ENCODE peak calls at places on chromosomes 5 and 9, in five cellular contexts. N is Peyer's patch, L is ovary, J is heart left ventricle, U is IMR-90. R is an unnamed sample.

GRCh38 chr9:38393128-38393809 is 767 bp downstream of the ALDH1B1 start:
- DNase-seq in N (no peak), L (no peak), J (no peak), U (no peak), R (no peak)

GRCh38 chr9:110123364-110124095 is 84.4 kb downstream of the C9orf152 start:
- DNase-seq in N (no peak), L (no peak), J (no peak), U (peak; percentile 81), R (no peak)

GRCh38 chr5:115116001-115116400 is 53.7 kb downstream of the TRIM36 start:
- DNase-seq in N (no peak), L (no peak), J (no peak), U (no peak), R (no peak)

GRCh38 chr5:1507016-1507375 is 16.8 kb downstream of the LPCAT1 start:
- DNase-seq in N (no peak), L (peak; percentile 15), J (peak; percentile 19), U (no peak), R (no peak)

GRCh38 chr5:181211208-181211607 is 6.2 kb upstream of the TRIM7 start:
- DNase-seq in N (no peak), L (no peak), J (no peak), U (no peak), R (no peak)

GRCh38 chr5:16690243-16690839 is 73.5 kb upstream of the RETREG1 start:
- DNase-seq in N (no peak), L (no peak), J (no peak), U (peak; percentile 51), R (peak; percentile 34)

GRCh38 chr5:142012186-142012785 is 541 bp downstream of the GNPDA1 start:
- DNase-seq in N (peak; percentile 51), L (peak; percentile 51), J (peak; percentile 42), U (no peak), R (peak; percentile 34)

GRCh38 chr9:31854187-31854586 is 530.3 kb upstream of the ACO1 start:
- DNase-seq in N (no peak), L (no peak), J (no peak), U (no peak), R (no peak)

GRCh38 chr5:80695666-80696065 is 40.9 kb upstream of the DHFR start:
- DNase-seq in N (no peak), L (no peak), J (no peak), U (no peak), R (no peak)

GRCh38 chr9:89674667-89675402 is 70.0 kb downstream of the GADD45G start:
- DNase-seq in N (no peak), L (no peak), J (peak; percentile 47), U (no peak), R (no peak)

GRCh38 chr9:81138173-81138572 is 551.2 kb downstream of the TLE1 start:
- DNase-seq in N (no peak), L (no peak), J (no peak), U (no peak), R (no peak)

GRCh38 chr5:134174841-134175839 is 1.6 kb downstream of the SKP1 start:
- DNase-seq in N (no peak), L (no peak), J (no peak), U (peak; percentile 67), R (no peak)

GRCh38 chr5:111582962-111583669 is 70.8 kb upstream of the STARD4 start:
- DNase-seq in N (no peak), L (no peak), J (no peak), U (peak; percentile 89), R (no peak)

GRCh38 chr5:37197340-37198050 is 51.7 kb downstream of the CPLANE1 start:
- DNase-seq in N (no peak), L (no peak), J (no peak), U (peak; percentile 23), R (no peak)

GRCh38 chr9:130142635-130143034 is 29.6 kb upstream of the NCS1 start:
- DNase-seq in N (no peak), L (no peak), J (no peak), U (no peak), R (no peak)

GRCh38 chr5:6490693-6491092 is 42.0 kb downstream of the UBE2QL1 start:
- DNase-seq in N (no peak), L (no peak), J (no peak), U (no peak), R (no peak)

GRCh38 chr5:136205061-136205702 is 12.2 kb upstream of the SMIM32 start:
- DNase-seq in N (no peak), L (no peak), J (no peak), U (no peak), R (no peak)

GRCh38 chr9:136700309-136700708 is 12.1 kb upstream of the DIPK1B start:
- DNase-seq in N (no peak), L (no peak), J (no peak), U (peak; percentile 44), R (no peak)

GRCh38 chr5:103620851-103621547 is 58.4 kb upstream of the NUDT12 start:
- DNase-seq in N (no peak), L (no peak), J (no peak), U (no peak), R (no peak)

GRCh38 chr5:89343666-89344065 is 460.7 kb upstream of the MEF2C start:
- DNase-seq in N (peak; percentile 63), L (no peak), J (no peak), U (peak; percentile 16), R (peak; percentile 12)

GRCh38 chr9:136140966-136141365 is 22.3 kb upstream of the TMEM250 start:
- DNase-seq in N (no peak), L (no peak), J (no peak), U (peak; percentile 3), R (peak; percentile 18)

GRCh38 chr5:115241881-115242642 is 20.6 kb downstream of the PGGT1B start:
- DNase-seq in N (no peak), L (no peak), J (no peak), U (peak; percentile 34), R (no peak)

GRCh38 chr5:18333841-18334240 is 699.6 kb downstream of the TAF11L14 start:
- DNase-seq in N (no peak), L (no peak), J (no peak), U (no peak), R (no peak)

GRCh38 chr5:110716247-110717245 is 9.9 kb downstream of the TMEM232 start:
- DNase-seq in N (no peak), L (no peak), J (no peak), U (no peak), R (no peak)

GRCh38 chr5:3694819-3695218 is 99.2 kb downstream of the IRX1 start:
- DNase-seq in N (no peak), L (no peak), J (no peak), U (no peak), R (no peak)

GRCh38 chr5:170496629-170497028 is 7.2 kb upstream of the KCNIP1 start:
- DNase-seq in N (no peak), L (no peak), J (no peak), U (no peak), R (no peak)

GRCh38 chr5:88503065-88503394 is 234.4 kb upstream of the TMEM161B start:
- DNase-seq in N (no peak), L (no peak), J (no peak), U (no peak), R (no peak)

DNA sequence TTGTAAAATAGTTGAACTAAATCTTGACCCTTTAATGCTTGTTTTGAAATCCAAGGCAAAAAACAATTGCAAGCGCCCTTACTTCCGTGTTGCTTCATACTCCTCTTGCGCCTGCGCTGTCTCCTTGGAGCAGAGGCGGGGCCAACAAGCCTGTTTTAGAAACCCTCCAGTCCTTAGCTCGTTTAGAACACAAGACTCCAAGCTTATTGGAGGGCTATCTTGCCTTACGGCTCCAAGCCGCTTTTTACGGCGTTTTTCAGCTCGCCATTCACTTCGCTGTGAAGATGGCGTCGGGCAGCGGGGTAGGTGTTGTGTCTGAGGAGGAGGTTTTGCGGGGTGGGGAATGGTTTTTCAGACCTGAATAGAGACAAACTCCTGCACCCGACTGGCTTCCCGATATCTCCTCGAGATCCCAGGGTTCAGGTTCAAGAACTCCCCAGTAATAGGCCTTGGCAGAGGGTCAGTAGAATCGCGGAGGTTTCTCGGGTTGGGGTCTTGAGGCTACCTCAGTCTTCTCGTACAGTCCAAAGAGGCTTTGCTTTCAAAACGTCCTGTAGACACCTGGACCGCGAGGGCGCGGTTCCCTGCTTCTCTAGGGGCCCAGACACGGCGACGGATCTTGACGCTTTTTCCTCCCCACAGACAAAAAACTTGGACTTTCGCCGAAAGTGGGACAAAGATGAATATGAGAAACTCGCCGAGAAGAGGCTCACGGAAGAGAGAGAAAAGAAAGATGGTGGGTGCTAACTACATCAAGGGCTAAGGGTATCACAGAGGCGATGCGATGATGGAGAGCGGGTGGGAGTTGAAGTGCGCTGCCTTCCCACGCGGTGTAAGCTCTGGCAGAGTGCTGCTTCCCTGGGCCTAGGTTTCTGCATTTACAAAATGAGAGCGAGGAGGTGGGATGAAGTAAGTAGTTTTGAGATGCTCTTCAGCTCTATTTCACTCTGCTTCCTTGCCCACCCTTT is at the start of gene ZMAT2:
- DNase-seq in N (peak; percentile 94), L (peak; percentile 92), J (peak; percentile 95), U (peak; percentile 99), R (peak; percentile 98)
- TF ChIP-seq POLR2A in N (peak; percentile 75), L (peak; percentile 73), J (peak; percentile 79), U (peak; percentile 90), R (no peak)

GRCh38 chr5:143393516-143393915 is 10.0 kb downstream of the NR3C1 start:
- DNase-seq in N (no peak), L (no peak), J (no peak), U (no peak), R (no peak)

GRCh38 chr5:143395638-143396352 is 7.7 kb downstream of the NR3C1 start:
- DNase-seq in N (no peak), L (no peak), J (no peak), U (no peak), R (no peak)

GRCh38 chr5:143390258-143390657 is 13.2 kb downstream of the NR3C1 start:
- DNase-seq in N (no peak), L (no peak), J (no peak), U (no peak), R (no peak)

GRCh38 chr5:143386725-143387124 is 16.8 kb downstream of the NR3C1 start:
- DNase-seq in N (no peak), L (no peak), J (no peak), U (peak; percentile 70), R (no peak)

GRCh38 chr5:143390941-143391340 is 12.5 kb downstream of the NR3C1 start:
- DNase-seq in N (no peak), L (no peak), J (no peak), U (no peak), R (no peak)
- H3K36me3 ChIP-seq in N (no peaks in the 10 kb centered on the region), L (no peaks in the 10 kb centered on the region), J (peaks cover 16% of the 10 kb centered on the region), U (peaks cover 4% of the 10 kb centered on the region), R (no peaks in the 10 kb centered on the region)

DNA sequence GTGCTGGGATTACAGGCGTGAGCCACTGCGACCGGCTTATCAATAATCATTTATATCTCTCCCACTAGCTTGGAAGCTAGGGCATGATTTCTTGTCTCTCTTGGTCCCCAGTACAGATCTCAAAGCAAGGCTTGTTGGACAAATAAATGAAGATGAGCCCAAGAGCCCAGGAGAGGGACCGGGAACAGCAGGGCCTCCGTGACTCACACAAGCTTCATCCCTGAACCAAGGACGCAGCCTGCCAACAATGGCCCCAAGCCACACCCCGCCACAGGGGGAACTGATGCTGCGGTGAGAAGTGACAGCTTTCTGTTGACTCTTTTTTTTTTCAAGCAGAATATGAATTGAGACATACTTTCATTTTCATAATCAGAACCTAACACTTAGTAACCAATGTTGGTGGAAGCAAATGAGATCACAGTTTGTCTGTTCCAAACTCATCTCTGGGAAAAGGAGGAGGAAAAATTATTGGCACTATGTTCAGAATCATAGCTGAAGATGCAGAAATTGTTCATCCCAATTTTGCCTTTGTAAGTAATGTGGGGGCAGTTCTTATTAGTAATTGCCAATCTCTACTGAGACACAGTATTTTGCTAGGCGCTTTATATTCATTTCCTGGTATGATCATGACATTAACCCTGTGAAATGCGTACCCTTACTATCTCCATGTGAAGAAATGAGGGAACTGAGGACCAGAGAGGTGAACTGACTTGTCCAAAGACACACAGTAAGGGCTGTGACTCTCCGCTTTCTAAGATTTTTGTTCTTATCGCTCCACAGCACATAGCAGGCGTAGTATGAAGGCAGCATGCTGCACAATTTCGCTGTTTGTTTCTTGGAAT is 6.6 kb upstream of the DUSP1 start:
- DNase-seq in N (peak; percentile 90), L (peak; percentile 74), J (peak; percentile 89), U (peak; percentile 85), R (peak; percentile 75)
- TF ChIP-seq POLR2A in N (peak; percentile 72), L (no peak), J (no peak), U (no peak), R (no peak)

GRCh38 chr5:151953833-151954232 is 29.2 kb upstream of the GLRA1 start:
- DNase-seq in N (no peak), L (no peak), J (no peak), U (no peak), R (no peak)
- H3K36me3 ChIP-seq in N (no peaks in the 10 kb centered on the region), L (no peaks in the 10 kb centered on the region), J (no peaks in the 10 kb centered on the region), U (no peaks in the 10 kb centered on the region), R (no peaks in the 10 kb centered on the region)

R was measured in body of pancreas.